ENCODE peak calls at places on chromosomes 4 and X, in eight cellular contexts. T is foreskin keratinocyte; Y is stimulated activated CD8-positive, alpha-beta memory T cell treated with anti-CD3 and anti-CD28 coated beads, Interleukin-7, amount 100 ng/mL, for 1 hour; Q is stimulated activated CD4-positive, alpha-beta T cell treated with anti-CD3 and anti-CD28 coated beads, Interleukin-12 subunit alpha, Interleukin-12 subunit beta, amount 100 ng/mL, for 48 hours; L is HEK293T; Z is HT1080; U is EH; R is hepatocyte. W is an unnamed sample.

GRCh38 chr4:28225005-28225404 is 1364.4 kb downstream of the STIM2 start:
- DNase-seq in T (no peak), Z (peak), R (peak), Q (no peak), L (peak), Y (no peak), U (peak), W (no peak)

GRCh38 chr4:189069782-189070181 is 870.9 kb upstream of the FRG1 start:
- DNase-seq in Y (no peak), L (no peak), U (no peak), Z (peak), Q (no peak), R (no peak), T (peak), W (no peak)

GRCh38 chr4:2647403-2648158 is 108.6 kb downstream of the TNIP2 start:
- DNase-seq in Z (no peak), Q (no peak), R (no peak), T (no peak), L (no peak), Y (no peak), U (no peak), W (no peak)

GRCh38 chr4:184764601-184765000 is 30.7 kb upstream of the CENPU start:
- DNase-seq in U (no peak), T (no peak), Y (no peak), Q (no peak), L (no peak), Z (no peak), R (no peak), W (no peak)

GRCh38 chrX:114462266-114462665 is 121.6 kb upstream of the HTR2C start:
- DNase-seq in T (no peak), R (no peak), U (no peak), Q (no peak), L (no peak), Z (no peak), Y (no peak), W (no peak)

GRCh38 chr4:3314706-3315260 is 22.0 kb downstream of the RGS12 start:
- DNase-seq in R (no peak), Z (no peak), Y (no peak), Q (no peak), U (no peak), L (no peak), T (no peak), W (no peak)

GRCh38 chrX:84160736-84161135 is 27.3 kb downstream of the RPS6KA6 start:
- DNase-seq in R (no peak), Q (no peak), U (no peak), T (no peak), Y (no peak), L (no peak), Z (no peak), W (no peak)

GRCh38 chr4:141099326-141099725 is 33.9 kb downstream of the RNF150 start:
- DNase-seq in T (no peak), R (no peak), L (no peak), Z (peak), Y (no peak), U (peak), Q (no peak), W (no peak)

GRCh38 chr4:166996216-166996615 is 238.1 kb downstream of the SPOCK3 start:
- DNase-seq in L (no peak), U (no peak), R (no peak), Y (no peak), Q (no peak), T (no peak), Z (no peak), W (no peak)

GRCh38 chr4:182593413-182593812 is 323.8 kb downstream of the DCTD start:
- DNase-seq in T (no peak), Z (no peak), R (no peak), L (no peak), Y (no peak), Q (no peak), U (no peak), W (no peak)

GRCh38 chr4:10086506-10087120 is 30.0 kb downstream of the WDR1 start:
- DNase-seq in Y (no peak), U (no peak), Q (no peak), L (no peak), T (no peak), R (no peak), Z (no peak), W (no peak)

GRCh38 chr4:111977419-111977965 is 167.8 kb upstream of the FAM241A start:
- DNase-seq in Y (no peak), Z (no peak), T (no peak), R (no peak), L (no peak), Q (no peak), U (no peak), W (no peak)

GRCh38 chr4:41363384-41363981 is 106.8 kb downstream of the UCHL1 start:
- DNase-seq in U (peak), L (no peak), Q (no peak), R (no peak), T (peak), Y (no peak), Z (no peak), W (no peak)

GRCh38 chrX:21837056-21837455 is 2.4 kb upstream of the MBTPS2 start:
- DNase-seq in Z (no peak), U (no peak), R (no peak), Y (no peak), Q (no peak), T (no peak), L (no peak), W (no peak)

GRCh38 chr4:25621027-25621930 is 34.4 kb upstream of the SLC34A2 start:
- DNase-seq in L (no peak), T (no peak), R (no peak), Y (no peak), U (no peak), Q (no peak), Z (no peak), W (no peak)

GRCh38 chr4:140252144-140252741 is 98.3 kb upstream of the MAML3 start:
- DNase-seq in L (peak), T (no peak), Q (no peak), R (peak), U (no peak), Z (peak), Y (no peak), W (no peak)

GRCh38 chr4:5069916-5070315 is 18.6 kb downstream of the STK32B start:
- DNase-seq in R (peak), U (no peak), Y (no peak), T (no peak), L (no peak), Q (no peak), Z (no peak), W (no peak)

GRCh38 chrX:12113321-12113720 is 25.0 kb upstream of the FRMPD4 start:
- DNase-seq in U (peak), Y (no peak), Z (peak), T (no peak), L (no peak), R (no peak), Q (no peak), W (no peak)

GRCh38 chrX:56794831-56795230 is 65.8 kb downstream of the NBDY start:
- DNase-seq in U (no peak), Q (no peak), L (no peak), T (no peak), Z (no peak), Y (no peak), R (no peak), W (no peak)

GRCh38 chrX:77689376-77689775 is 96.6 kb downstream of the ATRX start:
- DNase-seq in T (no peak), U (no peak), Y (no peak), L (no peak), R (no peak), Q (no peak), Z (no peak), W (no peak)

GRCh38 chr4:8917868-8918783 is 46.5 kb upstream of the HMX1 start:
- DNase-seq in U (peak), Z (peak), R (peak), Y (peak), L (peak), Q (peak), T (no peak), W (peak)

GRCh38 chr4:78131403-78131802 is 74.3 kb downstream of the FRAS1 start:
- DNase-seq in T (no peak), L (no peak), U (peak), Z (no peak), Q (no peak), Y (no peak), R (no peak), W (no peak)

GRCh38 chr4:57065730-57066482 is 44.3 kb downstream of the IGFBP7 start:
- DNase-seq in L (no peak), T (no peak), Y (no peak), U (peak), Q (no peak), R (no peak), Z (peak), W (no peak)

GRCh38 chr4:149923736-149924135 is 108.1 kb upstream of the IQCM start:
- DNase-seq in L (no peak), Z (no peak), T (no peak), U (no peak), R (no peak), Y (no peak), Q (no peak), W (no peak)

GRCh38 chrX:39688576-39689373 is 409.0 kb downstream of the BCOR start:
- DNase-seq in Y (no peak), T (no peak), R (peak), L (peak), Q (no peak), U (peak), Z (no peak), W (no peak)

W was measured in GM19239.